ENCODE peak calls at places on chromosomes 1 and 21, in ten cellular contexts. K is T follicular helper cell; S is effector memory CD8-positive, alpha-beta T cell; R is HuH-7.5; F is right atrium auricular region; A is pulmonary artery endothelial cell; L is SHP77; B is T-helper 2 cell treated with Interferon-gamma antibody and Interleukin-4, amounts not matched to agents 5 μg/mL and 100 μg/mL, for 36 hours; H is left ventricle myocardium superior; E is mesendoderm. P is an unnamed sample.

GRCh38 chr1:17826165-17826488 is 71.0 kb downstream of the ACTL8 start:
- DNase-seq in K (no peak), S (no peak), R (peak; percentile 49), F (no peak), A (no peak), L (no peak), B (no peak), H (peak; percentile 78), E (peak; percentile 47), P (peak; percentile 80)

GRCh38 chr1:89600792-89601191 is 32.1 kb upstream of the LRRC8C start:
- DNase-seq in K (no peak), S (no peak), R (no peak), F (no peak), A (no peak), L (no peak), B (no peak), H (no peak), E (no peak), P (no peak)

GRCh38 chr1:207811920-207812720 is 60.3 kb downstream of the CD46 start:
- DNase-seq in K (no peak), S (no peak), R (peak; percentile 70), F (peak; percentile 86), A (peak; percentile 55), L (no peak), B (no peak), H (peak; percentile 80), E (peak; percentile 56), P (peak; percentile 20)

GRCh38 chr1:112954945-112955677 is 885 bp downstream of the SLC16A1 start:
- DNase-seq in K (no peak), S (peak; percentile 36), R (peak; percentile 56), F (peak; percentile 74), A (no peak), L (peak; percentile 47), B (peak; percentile 71), H (peak; percentile 74), E (peak; percentile 92), P (peak; percentile 86)

GRCh38 chr1:9825101-9826074 is 1.6 kb upstream of the CLSTN1 start:
- DNase-seq in K (peak; percentile 28), S (peak; percentile 30), R (peak; percentile 60), F (peak; percentile 73), A (no peak), L (peak; percentile 11), B (peak; percentile 37), H (peak; percentile 60), E (peak; percentile 97), P (peak; percentile 42)

GRCh38 chr1:66207484-66207883 is 326.5 kb upstream of the SGIP1 start:
- DNase-seq in K (no peak), S (no peak), R (no peak), F (no peak), A (no peak), L (no peak), B (no peak), H (no peak), E (no peak), P (no peak)

GRCh38 chr21:45405819-45406762 is 1.1 kb downstream of the COL18A1 start:
- DNase-seq in K (no peak), S (no peak), R (peak; percentile 58), F (no peak), A (peak; percentile 24), L (no peak), B (no peak), H (peak; percentile 58), E (peak; percentile 63), P (peak; percentile 67)

GRCh38 chr21:44589586-44590305 is 2.6 kb downstream of the KRTAP10-6 start:
- DNase-seq in K (no peak), S (no peak), R (no peak), F (no peak), A (no peak), L (no peak), B (no peak), H (no peak), E (no peak), P (no peak)

GRCh38 chr21:31339736-31340135 is 4.3 kb downstream of the TIAM1 start:
- DNase-seq in K (no peak), S (no peak), R (no peak), F (no peak), A (no peak), L (no peak), B (no peak), H (no peak), E (no peak), P (no peak)

GRCh38 chr1:156151093-156151688 is 2.2 kb upstream of the SEMA4A start:
- DNase-seq in K (no peak), S (no peak), R (no peak), F (no peak), A (no peak), L (no peak), B (no peak), H (no peak), E (no peak), P (no peak)

GRCh38 chr1:95548211-95548610 is 314.2 kb downstream of the RWDD3 start:
- DNase-seq in K (no peak), S (no peak), R (no peak), F (no peak), A (no peak), L (no peak), B (no peak), H (no peak), E (no peak), P (no peak)

GRCh38 chr1:215637041-215637573 is 70.0 kb downstream of the KCTD3 start:
- DNase-seq in K (no peak), S (no peak), R (peak; percentile 23), F (peak; percentile 69), A (no peak), L (no peak), B (no peak), H (no peak), E (no peak), P (no peak)

GRCh38 chr1:19203440-19203839 is 6.6 kb downstream of the UBR4 start:
- DNase-seq in K (no peak), S (no peak), R (no peak), F (no peak), A (peak; percentile 33), L (no peak), B (no peak), H (no peak), E (no peak), P (no peak)

GRCh38 chr1:175445661-175446060 is 253.1 kb upstream of the KIAA0040 start:
- DNase-seq in K (no peak), S (no peak), R (no peak), F (no peak), A (no peak), L (no peak), B (no peak), H (no peak), E (no peak), P (no peak)

GRCh38 chr1:202805886-202806511 is 2.2 kb downstream of the KDM5B start:
- DNase-seq in K (no peak), S (no peak), R (no peak), F (no peak), A (no peak), L (no peak), B (peak; percentile 37), H (no peak), E (no peak), P (peak; percentile 11)

GRCh38 chr1:226942392-226942791 is 2.3 kb downstream of the COQ8A start:
- DNase-seq in K (no peak), S (no peak), R (no peak), F (peak; percentile 30), A (no peak), L (no peak), B (no peak), H (no peak), E (no peak), P (no peak)

GRCh38 chr1:10694633-10695627 is 101.5 kb downstream of the CASZ1 start:
- DNase-seq in K (peak; percentile 70), S (peak; percentile 72), R (peak; percentile 99), F (peak; percentile 85), A (peak; percentile 35), L (peak; percentile 67), B (peak; percentile 83), H (peak; percentile 95), E (peak; percentile 91), P (peak; percentile 85)

GRCh38 chr1:27968692-27969091 is 8.9 kb downstream of the XKR8 start:
- DNase-seq in K (no peak), S (no peak), R (no peak), F (peak; percentile 58), A (no peak), L (no peak), B (no peak), H (no peak), E (peak; percentile 7), P (no peak)

GRCh38 chr1:61782771-61783170 is 40.5 kb downstream of the PATJ start:
- DNase-seq in K (peak; percentile 61), S (peak; percentile 41), R (no peak), F (no peak), A (no peak), L (no peak), B (peak; percentile 45), H (no peak), E (no peak), P (no peak)

GRCh38 chr1:17239420-17239819 is 9.5 kb upstream of the PADI3 start:
- DNase-seq in K (no peak), S (no peak), R (peak; percentile 55), F (no peak), A (peak; percentile 80), L (peak; percentile 41), B (no peak), H (no peak), E (peak; percentile 96), P (peak; percentile 79)

GRCh38 chr1:89563957-89564604 is 39.5 kb downstream of the LRRC8B start:
- DNase-seq in K (no peak), S (no peak), R (no peak), F (no peak), A (no peak), L (no peak), B (no peak), H (no peak), E (no peak), P (no peak)

GRCh38 chr21:15301014-15301413 is 236.2 kb upstream of the NRIP1 start:
- DNase-seq in K (no peak), S (no peak), R (no peak), F (no peak), A (no peak), L (no peak), B (no peak), H (no peak), E (peak; percentile 44), P (no peak)

GRCh38 chr1:1669468-1670440 is 10.9 kb upstream of the CDK11B start:
- DNase-seq in K (no peak), S (no peak), R (no peak), F (no peak), A (no peak), L (no peak), B (no peak), H (peak; percentile 32), E (no peak), P (no peak)

GRCh38 chr1:201479331-201479730 is 10.3 kb upstream of the PHLDA3 start:
- DNase-seq in K (no peak), S (no peak), R (no peak), F (no peak), A (no peak), L (no peak), B (no peak), H (peak; percentile 29), E (no peak), P (no peak)

GRCh38 chr1:166032163-166032562 is 134.6 kb downstream of the FAM78B start:
- DNase-seq in K (no peak), S (no peak), R (no peak), F (no peak), A (no peak), L (no peak), B (no peak), H (no peak), E (no peak), P (no peak)

GRCh38 chr1:238457610-238458009 is 566.9 kb upstream of the ZP4 start:
- DNase-seq in K (no peak), S (no peak), R (no peak), F (no peak), A (no peak), L (no peak), B (no peak), H (no peak), E (no peak), P (peak; percentile 36)

GRCh38 chr1:204213668-204214662 is at the start of gene GOLT1A:
- DNase-seq in K (no peak), S (no peak), R (peak; percentile 82), F (peak; percentile 75), A (peak; percentile 32), L (no peak), B (peak; percentile 21), H (peak; percentile 71), E (peak; percentile 93), P (peak; percentile 69)

GRCh38 chr1:48869116-48869893 is 92.6 kb upstream of the BEND5 start:
- DNase-seq in K (no peak), S (no peak), R (no peak), F (no peak), A (no peak), L (no peak), B (no peak), H (no peak), E (peak; percentile 61), P (no peak)